ENCODE peak calls at places on chromosomes 5 and 9, in eight cellular contexts. One of them, this sample, is unnamed.

GRCh38 chr5:94908889-94909480 is 290.5 kb downstream of the SLF1 start:
- DNase-seq in stimulated activated naive CD4-positive, alpha-beta T cell: no peak
- DNase-seq in NCI-H510A: no peak
- DNase-seq in amygdala: no peak
- DNase-seq in A172: peak
- DNase-seq in heart right ventricle: no peak
- DNase-seq in coronary artery: no peak
- DNase-seq in aorta: no peak
- DNase-seq in this sample: peak

GRCh38 chr5:155091063-155091648 is 77.6 kb downstream of the KIF4B start:
- DNase-seq in stimulated activated naive CD4-positive, alpha-beta T cell: no peak
- DNase-seq in NCI-H510A: no peak
- DNase-seq in amygdala: no peak
- DNase-seq in A172: no peak
- DNase-seq in heart right ventricle: peak
- DNase-seq in coronary artery: no peak
- DNase-seq in aorta: no peak
- DNase-seq in this sample: no peak

GRCh38 chr5:145937432-145938250 is 1.3 kb downstream of the SH3RF2 start:
- DNase-seq in stimulated activated naive CD4-positive, alpha-beta T cell: no peak
- DNase-seq in NCI-H510A: no peak
- DNase-seq in amygdala: no peak
- DNase-seq in A172: peak
- DNase-seq in heart right ventricle: no peak
- DNase-seq in coronary artery: no peak
- DNase-seq in aorta: no peak
- DNase-seq in this sample: peak

GRCh38 chr5:21820527-21820926 is 1032.6 kb downstream of the CDH12 start:
- DNase-seq in stimulated activated naive CD4-positive, alpha-beta T cell: no peak
- DNase-seq in NCI-H510A: no peak
- DNase-seq in amygdala: no peak
- DNase-seq in A172: no peak
- DNase-seq in heart right ventricle: no peak
- DNase-seq in coronary artery: no peak
- DNase-seq in aorta: no peak
- DNase-seq in this sample: no peak

GRCh38 chr5:168356592-168356991 is 65.1 kb downstream of the WWC1 start:
- DNase-seq in stimulated activated naive CD4-positive, alpha-beta T cell: no peak
- DNase-seq in NCI-H510A: no peak
- DNase-seq in amygdala: no peak
- DNase-seq in A172: no peak
- DNase-seq in heart right ventricle: no peak
- DNase-seq in coronary artery: no peak
- DNase-seq in aorta: no peak
- DNase-seq in this sample: no peak

GRCh38 chr9:98943682-98944129 is at the start of gene COL15A1:
- DNase-seq in stimulated activated naive CD4-positive, alpha-beta T cell: no peak
- DNase-seq in NCI-H510A: no peak
- DNase-seq in amygdala: no peak
- DNase-seq in A172: no peak
- DNase-seq in heart right ventricle: no peak
- DNase-seq in coronary artery: peak
- DNase-seq in aorta: peak
- DNase-seq in this sample: no peak

GRCh38 chr9:128218172-128218517 is 15.0 kb downstream of the DNM1 start:
- DNase-seq in stimulated activated naive CD4-positive, alpha-beta T cell: no peak
- DNase-seq in NCI-H510A: no peak
- DNase-seq in amygdala: no peak
- DNase-seq in A172: no peak
- DNase-seq in heart right ventricle: no peak
- DNase-seq in coronary artery: no peak
- DNase-seq in aorta: no peak
- DNase-seq in this sample: no peak

GRCh38 chr9:137682431-137682991 is 63.7 kb downstream of the EHMT1 start:
- DNase-seq in stimulated activated naive CD4-positive, alpha-beta T cell: no peak
- DNase-seq in NCI-H510A: peak
- DNase-seq in amygdala: no peak
- DNase-seq in A172: no peak
- DNase-seq in heart right ventricle: no peak
- DNase-seq in coronary artery: no peak
- DNase-seq in aorta: no peak
- DNase-seq in this sample: no peak

GRCh38 chr9:130988905-130989304 is 20.1 kb upstream of the LAMC3 start:
- DNase-seq in stimulated activated naive CD4-positive, alpha-beta T cell: no peak
- DNase-seq in NCI-H510A: peak
- DNase-seq in amygdala: no peak
- DNase-seq in A172: no peak
- DNase-seq in heart right ventricle: no peak
- DNase-seq in coronary artery: no peak
- DNase-seq in aorta: no peak
- DNase-seq in this sample: no peak

GRCh38 chr5:41517909-41518308 is 7.5 kb upstream of the PLCXD3 start:
- DNase-seq in stimulated activated naive CD4-positive, alpha-beta T cell: no peak
- DNase-seq in NCI-H510A: no peak
- DNase-seq in amygdala: no peak
- DNase-seq in A172: peak
- DNase-seq in heart right ventricle: no peak
- DNase-seq in coronary artery: no peak
- DNase-seq in aorta: no peak
- DNase-seq in this sample: peak

GRCh38 chr5:179495906-179496455 is 54.4 kb upstream of the RUFY1 start:
- DNase-seq in stimulated activated naive CD4-positive, alpha-beta T cell: no peak
- DNase-seq in NCI-H510A: no peak
- DNase-seq in amygdala: no peak
- DNase-seq in A172: no peak
- DNase-seq in heart right ventricle: no peak
- DNase-seq in coronary artery: no peak
- DNase-seq in aorta: peak
- DNase-seq in this sample: peak

GRCh38 chr5:135466178-135467050 is 14.3 kb upstream of the TIFAB start:
- DNase-seq in stimulated activated naive CD4-positive, alpha-beta T cell: peak
- DNase-seq in NCI-H510A: no peak
- DNase-seq in amygdala: peak
- DNase-seq in A172: peak
- DNase-seq in heart right ventricle: peak
- DNase-seq in coronary artery: no peak
- DNase-seq in aorta: peak
- DNase-seq in this sample: peak

GRCh38 chr9:133113928-133114351 is 7.1 kb downstream of the RALGDS start:
- DNase-seq in stimulated activated naive CD4-positive, alpha-beta T cell: no peak
- DNase-seq in NCI-H510A: no peak
- DNase-seq in amygdala: no peak
- DNase-seq in A172: no peak
- DNase-seq in heart right ventricle: peak
- DNase-seq in coronary artery: no peak
- DNase-seq in aorta: peak
- DNase-seq in this sample: peak

GRCh38 chr9:134664446-134664845 is 22.8 kb downstream of the COL5A1 start:
- DNase-seq in stimulated activated naive CD4-positive, alpha-beta T cell: no peak
- DNase-seq in NCI-H510A: no peak
- DNase-seq in amygdala: no peak
- DNase-seq in A172: no peak
- DNase-seq in heart right ventricle: no peak
- DNase-seq in coronary artery: no peak
- DNase-seq in aorta: no peak
- DNase-seq in this sample: no peak

GRCh38 chr9:98602839-98603238 is 105.9 kb downstream of the GABBR2 start:
- DNase-seq in stimulated activated naive CD4-positive, alpha-beta T cell: no peak
- DNase-seq in NCI-H510A: no peak
- DNase-seq in amygdala: no peak
- DNase-seq in A172: no peak
- DNase-seq in heart right ventricle: no peak
- DNase-seq in coronary artery: peak
- DNase-seq in aorta: no peak
- DNase-seq in this sample: no peak

GRCh38 chr9:126146254-126147145 is 180.1 kb upstream of the MVB12B start:
- DNase-seq in stimulated activated naive CD4-positive, alpha-beta T cell: no peak
- DNase-seq in NCI-H510A: peak
- DNase-seq in amygdala: no peak
- DNase-seq in A172: peak
- DNase-seq in heart right ventricle: no peak
- DNase-seq in coronary artery: peak
- DNase-seq in aorta: peak
- DNase-seq in this sample: peak

GRCh38 chr9:113219972-113220371 is 1.1 kb downstream of the FKBP15 start:
- DNase-seq in stimulated activated naive CD4-positive, alpha-beta T cell: no peak
- DNase-seq in NCI-H510A: no peak
- DNase-seq in amygdala: no peak
- DNase-seq in A172: no peak
- DNase-seq in heart right ventricle: no peak
- DNase-seq in coronary artery: no peak
- DNase-seq in aorta: no peak
- DNase-seq in this sample: peak

GRCh38 chr5:37184748-37185364 is 64.3 kb downstream of the CPLANE1 start:
- DNase-seq in stimulated activated naive CD4-positive, alpha-beta T cell: no peak
- DNase-seq in NCI-H510A: no peak
- DNase-seq in amygdala: no peak
- DNase-seq in A172: no peak
- DNase-seq in heart right ventricle: no peak
- DNase-seq in coronary artery: no peak
- DNase-seq in aorta: no peak
- DNase-seq in this sample: no peak

GRCh38 chr9:734831-735511 is 106.5 kb upstream of the DMRT1 start:
- DNase-seq in stimulated activated naive CD4-positive, alpha-beta T cell: no peak
- DNase-seq in NCI-H510A: no peak
- DNase-seq in amygdala: no peak
- DNase-seq in A172: peak
- DNase-seq in heart right ventricle: peak
- DNase-seq in coronary artery: peak
- DNase-seq in aorta: peak
- DNase-seq in this sample: peak

GRCh38 chr5:151870820-151871219 is 53.8 kb downstream of the GLRA1 start:
- DNase-seq in stimulated activated naive CD4-positive, alpha-beta T cell: no peak
- DNase-seq in NCI-H510A: no peak
- DNase-seq in amygdala: no peak
- DNase-seq in A172: peak
- DNase-seq in heart right ventricle: no peak
- DNase-seq in coronary artery: no peak
- DNase-seq in aorta: no peak
- DNase-seq in this sample: peak

GRCh38 chr5:172870261-172870806 is 36.3 kb downstream of the ERGIC1 start:
- DNase-seq in stimulated activated naive CD4-positive, alpha-beta T cell: no peak
- DNase-seq in NCI-H510A: no peak
- DNase-seq in amygdala: no peak
- DNase-seq in A172: peak
- DNase-seq in heart right ventricle: peak
- DNase-seq in coronary artery: no peak
- DNase-seq in aorta: peak
- DNase-seq in this sample: peak

GRCh38 chr5:58404734-58405133 is 55.2 kb downstream of the PLK2 start:
- DNase-seq in stimulated activated naive CD4-positive, alpha-beta T cell: no peak
- DNase-seq in NCI-H510A: no peak
- DNase-seq in amygdala: no peak
- DNase-seq in A172: no peak
- DNase-seq in heart right ventricle: no peak
- DNase-seq in coronary artery: no peak
- DNase-seq in aorta: no peak
- DNase-seq in this sample: no peak

GRCh38 chr5:141618030-141618803 is 583 bp downstream of the DIAPH1 start:
- DNase-seq in stimulated activated naive CD4-positive, alpha-beta T cell: peak
- DNase-seq in NCI-H510A: peak
- DNase-seq in amygdala: no peak
- DNase-seq in A172: peak
- DNase-seq in heart right ventricle: peak
- DNase-seq in coronary artery: peak
- DNase-seq in aorta: no peak
- DNase-seq in this sample: peak

GRCh38 chr5:93343570-93343969 is 237.4 kb downstream of the NR2F1-AS1 start:
- DNase-seq in stimulated activated naive CD4-positive, alpha-beta T cell: no peak
- DNase-seq in NCI-H510A: no peak
- DNase-seq in amygdala: no peak
- DNase-seq in A172: no peak
- DNase-seq in heart right ventricle: no peak
- DNase-seq in coronary artery: no peak
- DNase-seq in aorta: no peak
- DNase-seq in this sample: no peak

GRCh38 chr9:72684615-72685014 is 163.2 kb downstream of the TMC1 start:
- DNase-seq in stimulated activated naive CD4-positive, alpha-beta T cell: no peak
- DNase-seq in NCI-H510A: no peak
- DNase-seq in amygdala: no peak
- DNase-seq in A172: no peak
- DNase-seq in heart right ventricle: no peak
- DNase-seq in coronary artery: no peak
- DNase-seq in aorta: no peak
- DNase-seq in this sample: no peak

GRCh38 chr5:16932401-16932800 is 3.7 kb downstream of the MYO10 start:
- DNase-seq in stimulated activated naive CD4-positive, alpha-beta T cell: no peak
- DNase-seq in NCI-H510A: no peak
- DNase-seq in amygdala: no peak
- DNase-seq in A172: no peak
- DNase-seq in heart right ventricle: no peak
- DNase-seq in coronary artery: no peak
- DNase-seq in aorta: no peak
- DNase-seq in this sample: no peak

GRCh38 chr5:24789631-24790354 is 145.0 kb upstream of the CDH10 start:
- DNase-seq in stimulated activated naive CD4-positive, alpha-beta T cell: no peak
- DNase-seq in NCI-H510A: no peak
- DNase-seq in amygdala: no peak
- DNase-seq in A172: no peak
- DNase-seq in heart right ventricle: no peak
- DNase-seq in coronary artery: no peak
- DNase-seq in aorta: no peak
- DNase-seq in this sample: peak

GRCh38 chr5:13660072-13660471 is 284.4 kb downstream of the DNAH5 start:
- DNase-seq in stimulated activated naive CD4-positive, alpha-beta T cell: no peak
- DNase-seq in NCI-H510A: no peak
- DNase-seq in amygdala: no peak
- DNase-seq in A172: peak
- DNase-seq in heart right ventricle: no peak
- DNase-seq in coronary artery: no peak
- DNase-seq in aorta: no peak
- DNase-seq in this sample: peak

GRCh38 chr5:64312496-64312895 is 146.9 kb downstream of the RNF180 start:
- DNase-seq in stimulated activated naive CD4-positive, alpha-beta T cell: no peak
- DNase-seq in NCI-H510A: no peak
- DNase-seq in amygdala: no peak
- DNase-seq in A172: no peak
- DNase-seq in heart right ventricle: no peak
- DNase-seq in coronary artery: no peak
- DNase-seq in aorta: no peak
- DNase-seq in this sample: no peak

GRCh38 chr9:34139477-34140146 is 13.1 kb upstream of the DCAF12 start:
- DNase-seq in stimulated activated naive CD4-positive, alpha-beta T cell: no peak
- DNase-seq in NCI-H510A: no peak
- DNase-seq in amygdala: no peak
- DNase-seq in A172: peak
- DNase-seq in heart right ventricle: peak
- DNase-seq in coronary artery: no peak
- DNase-seq in aorta: no peak
- DNase-seq in this sample: peak

GRCh38 chr9:71767421-71768321 is 642 bp downstream of the CEMIP2 start:
- DNase-seq in stimulated activated naive CD4-positive, alpha-beta T cell: peak
- DNase-seq in NCI-H510A: no peak
- DNase-seq in amygdala: no peak
- DNase-seq in A172: peak
- DNase-seq in heart right ventricle: peak
- DNase-seq in coronary artery: peak
- DNase-seq in aorta: peak
- DNase-seq in this sample: peak

GRCh38 chr5:158763217-158763616 is 336.5 kb downstream of the EBF1 start:
- DNase-seq in stimulated activated naive CD4-positive, alpha-beta T cell: no peak
- DNase-seq in NCI-H510A: no peak
- DNase-seq in amygdala: no peak
- DNase-seq in A172: no peak
- DNase-seq in heart right ventricle: no peak
- DNase-seq in coronary artery: no peak
- DNase-seq in aorta: no peak
- DNase-seq in this sample: no peak